ENCODE peak calls at places on chromosomes 5 and 9, in six cellular contexts. P is HCT116, T is HepG2, N is SK-N-SH, B is GM12878, G is K562. L is an unnamed sample.

GRCh38 chr5:135356522-135357318 is 42.3 kb downstream of the MACROH2A1 start:
- DNase-seq in P (no peak), T (no peak), N (peak; percentile 85), B (no peak), G (no peak), L (no peak)

GRCh38 chr9:71446499-71447411 is 321.6 kb downstream of the CEMIP2 start:
- DNase-seq in P (no peak), T (peak; percentile 47), N (peak; percentile 52), B (no peak), G (no peak), L (peak; percentile 85)

GRCh38 chr5:137146402-137146889 is 352.7 kb downstream of the SPOCK1 start:
- DNase-seq in P (peak; percentile 8), T (no peak), N (no peak), B (no peak), G (no peak), L (no peak)

GRCh38 chr5:170631471-170632195 is 127.8 kb downstream of the KCNIP1 start:
- DNase-seq in P (peak; percentile 33), T (peak; percentile 15), N (peak; percentile 68), B (no peak), G (peak; percentile 36), L (no peak)

GRCh38 chr9:89518466-89519392 is 20.8 kb upstream of the SEMA4D start:
- DNase-seq in P (no peak), T (no peak), N (no peak), B (no peak), G (no peak), L (no peak)

GRCh38 chr5:158175664-158176507 is 316.9 kb upstream of the CLINT1 start:
- DNase-seq in P (no peak), T (no peak), N (peak; percentile 49), B (no peak), G (no peak), L (no peak)

GRCh38 chr9:130606887-130607582 is 27.7 kb downstream of the FUBP3 start:
- DNase-seq in P (no peak), T (no peak), N (no peak), B (no peak), G (no peak), L (no peak)

GRCh38 chr9:127455299-127455992 is 4.1 kb downstream of the LRSAM1 start:
- DNase-seq in P (no peak), T (no peak), N (no peak), B (no peak), G (peak; percentile 43), L (no peak)

GRCh38 chr9:116087246-116087645 is 66.3 kb upstream of the PAPPA start:
- DNase-seq in P (no peak), T (no peak), N (no peak), B (no peak), G (no peak), L (no peak)

GRCh38 chr9:116414374-116414773 is 260.8 kb downstream of the PAPPA start:
- DNase-seq in P (no peak), T (no peak), N (no peak), B (no peak), G (no peak), L (no peak)

GRCh38 chr5:43121565-43122484 is 1.1 kb downstream of the ZNF131 start:
- DNase-seq in P (no peak), T (peak; percentile 8), N (peak; percentile 49), B (no peak), G (peak; percentile 34), L (no peak)

GRCh38 chr9:114811969-114812636 is 6.3 kb upstream of the TNFSF15 start:
- DNase-seq in P (no peak), T (no peak), N (no peak), B (no peak), G (no peak), L (no peak)

GRCh38 chr5:67094476-67095300 is 101.9 kb downstream of the CD180 start:
- DNase-seq in P (no peak), T (peak; percentile 35), N (no peak), B (no peak), G (no peak), L (no peak)

GRCh38 chr5:153490124-153491085 is at the start of gene GRIA1:
- DNase-seq in P (no peak), T (no peak), N (peak; percentile 15), B (no peak), G (no peak), L (peak; percentile 31)

GRCh38 chr5:69078921-69079537 is 14.8 kb upstream of the SLC30A5 start:
- DNase-seq in P (no peak), T (peak; percentile 24), N (no peak), B (no peak), G (no peak), L (no peak)

GRCh38 chr5:61009907-61010306 is 64.9 kb downstream of the NDUFAF2 start:
- DNase-seq in P (no peak), T (no peak), N (no peak), B (no peak), G (no peak), L (no peak)

DNA sequence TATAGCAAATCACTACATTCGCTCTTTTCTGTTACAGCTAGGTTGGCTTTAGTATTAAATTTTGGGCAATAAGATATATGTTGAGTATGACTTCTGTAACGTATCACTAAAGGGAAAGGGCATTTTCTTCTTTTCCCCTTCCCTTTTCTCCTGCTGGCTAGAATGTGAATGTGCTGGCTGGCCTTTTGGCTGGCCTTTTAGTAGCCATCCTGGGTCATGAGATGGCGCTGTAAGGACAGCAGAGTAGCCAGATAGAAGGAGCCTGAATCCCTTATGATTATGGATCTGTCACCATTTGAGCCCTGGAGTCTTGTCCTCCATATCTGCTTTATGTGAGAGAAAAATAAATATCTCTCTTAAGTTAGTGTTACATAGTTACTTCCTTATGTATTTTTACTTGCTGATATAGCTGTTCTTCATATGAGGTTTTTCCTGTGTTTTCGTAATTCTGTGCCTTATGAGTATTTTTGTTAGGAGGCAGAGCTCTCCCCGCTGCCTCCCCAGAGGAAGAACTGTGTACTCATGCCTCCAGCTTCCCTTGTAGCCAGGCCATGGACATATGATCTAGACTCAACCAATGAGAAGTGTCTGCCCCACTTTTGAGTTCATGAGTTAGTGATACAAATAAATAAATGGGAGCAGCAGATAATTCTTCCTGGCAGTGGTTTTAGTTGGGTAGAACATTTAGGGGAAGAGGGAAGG is 65.9 kb downstream of the NDUFAF2 start:
- DNase-seq in P (peak; percentile 23), T (peak; percentile 8), N (no peak), B (no peak), G (peak; percentile 14), L (no peak)
- TF ChIP-seq SIN3A in P (no peak), T (no peak), N (no peak), B (no peak), G (no peak), L (no peak)

GRCh38 chr5:154861946-154862345 is 3.5 kb downstream of the CNOT8 start:
- DNase-seq in P (no peak), T (no peak), N (no peak), B (no peak), G (no peak), L (no peak)
- H3K4me3 ChIP-seq in P (no peak overlapping the region), T (no peak overlapping the region), N (no peak overlapping the region), B (peak overlapping the region; percentile 12), G (no peak overlapping the region), L (no peak overlapping the region)

DNA sequence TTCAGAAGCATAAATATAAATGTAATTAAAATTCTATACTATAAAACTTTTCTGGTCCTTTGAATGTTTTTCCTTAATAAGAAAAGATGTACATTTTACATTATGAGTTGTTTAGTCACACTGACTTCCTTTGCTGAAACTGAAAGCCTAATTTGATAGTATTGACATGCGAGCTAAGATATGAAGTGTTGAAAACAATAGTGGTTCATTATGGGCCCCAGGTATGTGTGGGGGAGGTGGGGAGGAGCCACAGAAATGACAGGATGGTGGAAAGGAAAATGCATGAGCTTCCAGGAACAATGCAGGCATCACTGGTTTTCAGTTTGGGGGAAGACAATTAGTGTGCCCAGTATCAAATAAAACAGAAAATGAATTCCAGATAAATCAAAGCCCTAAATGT is 35.4 kb upstream of the RLN1 start:
- DNase-seq in P (no peak), T (no peak), N (no peak), B (no peak), G (no peak), L (no peak)
- TF ChIP-seq RAD21 in P (no peak), T (no peak), N (no peak), B (no peak), G (no peak), L (no peak)

DNA sequence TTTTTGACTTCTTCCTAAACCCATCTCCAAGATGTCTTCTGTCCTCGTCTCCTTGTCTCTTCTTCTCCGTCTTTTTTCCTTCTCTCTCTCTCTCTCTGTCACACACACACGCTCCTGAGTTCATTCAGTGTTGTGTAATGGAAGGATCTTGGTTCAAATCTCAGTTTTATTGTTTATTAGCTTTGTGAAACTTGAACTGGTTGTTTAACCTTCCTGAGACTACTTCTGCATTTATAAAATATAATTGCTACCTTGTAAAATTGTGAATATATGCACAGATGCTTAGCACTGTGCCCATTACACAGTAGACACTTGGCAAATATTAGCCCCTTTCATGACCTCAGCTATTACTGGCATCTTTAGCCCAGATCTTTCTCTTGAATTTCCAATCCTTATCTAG is 2.4 kb upstream of the NADK2 start:
- DNase-seq in P (no peak), T (no peak), N (no peak), B (no peak), G (no peak), L (no peak)
- TF ChIP-seq SIN3A in P (no peak), T (no peak), N (no peak), B (no peak), G (no peak), L (no peak)

GRCh38 chr5:111550282-111551020 is 38.1 kb upstream of the STARD4 start:
- DNase-seq in P (peak; percentile 71), T (peak; percentile 63), N (peak; percentile 58), B (peak; percentile 50), G (peak; percentile 59), L (peak; percentile 83)
- H3K4me3 ChIP-seq in P (no peak overlapping the region), T (no peak overlapping the region), N (no peak overlapping the region), B (no peak overlapping the region), G (no peak overlapping the region), L (no peak overlapping the region)